ENCODE peak calls at places on chromosomes 4 and X, in seven cellular contexts. E, N, V, T, W, D and F are unnamed samples. For H3K9me3 and H3K27me3, the result is how much of the 10 kb centered on the place peaks cover.

GRCh38 chr4:99252746-99253145 is 33.7 kb upstream of the ADH6 start:
- DNase-seq in E (no peak), N (no peak), V (no peak), T (no peak), W (no peak), D (no peak), F (no peak)

GRCh38 chr4:76799718-76800117 is 98.2 kb downstream of the SOWAHB start:
- DNase-seq in E (no peak), N (no peak), V (no peak), T (no peak), W (no peak), D (no peak), F (no peak)

GRCh38 chr4:25142468-25142867 is 17.8 kb downstream of the SEPSECS start:
- DNase-seq in E (no peak), N (no peak), V (no peak), T (no peak), W (no peak), D (no peak), F (no peak)

GRCh38 chr4:148056879-148057278 is 325.0 kb downstream of the ARHGAP10 start:
- DNase-seq in E (no peak), N (no peak), V (peak), T (peak), W (peak), D (peak), F (peak)

GRCh38 chrX:108735680-108736508 is 469 bp downstream of the IRS4 start:
- DNase-seq in E (no peak), N (peak), V (no peak), T (peak), W (no peak), D (peak), F (no peak)

GRCh38 chrX:130084651-130085237 is 25.6 kb downstream of the ELF4 start:
- DNase-seq in E (no peak), N (no peak), V (no peak), T (no peak), W (no peak), D (no peak), F (no peak)

GRCh38 chr4:114659386-114660008 is 60.9 kb downstream of the UGT8 start:
- DNase-seq in E (no peak), N (peak), V (peak), T (peak), W (peak), D (peak), F (peak)

GRCh38 chrX:39726810-39727209 is 370.9 kb downstream of the BCOR start:
- DNase-seq in E (no peak), N (peak), V (no peak), T (no peak), W (no peak), D (no peak), F (no peak)

DNA sequence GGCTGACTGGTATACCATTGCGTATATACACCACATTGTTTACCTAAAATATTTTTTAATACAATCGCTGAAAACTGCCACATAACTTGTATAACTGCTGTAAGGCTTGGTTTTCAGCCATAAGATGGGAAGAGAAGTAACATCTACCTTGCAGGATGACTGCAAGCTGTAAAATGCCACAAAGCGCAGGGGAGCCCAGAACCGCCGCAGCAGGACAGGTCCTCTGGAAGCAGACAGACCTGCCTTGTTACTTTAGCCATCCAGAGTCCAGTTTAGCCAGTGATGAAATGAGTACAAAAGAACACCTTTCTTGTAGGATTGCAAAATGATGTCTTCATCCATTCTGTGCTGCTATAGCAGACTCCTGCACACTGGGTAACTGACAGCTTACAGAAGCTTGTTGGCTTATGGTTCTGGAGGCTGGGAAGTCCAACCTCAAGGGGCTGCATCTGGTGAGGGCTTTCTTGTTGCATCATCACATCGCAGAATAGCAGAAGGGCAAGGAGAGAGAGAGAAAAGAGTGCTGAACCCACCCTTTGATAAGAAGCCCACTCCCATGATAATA is 4.1 kb upstream of the CTBP1 start:
- DNase-seq in E (no peak), N (no peak), V (no peak), T (no peak), W (no peak), D (no peak), F (no peak)
- H3K9me3 ChIP-seq in E (under half), N (under half), V (under half), T (under half), W (under half), D (under half), F (under half)

DNA sequence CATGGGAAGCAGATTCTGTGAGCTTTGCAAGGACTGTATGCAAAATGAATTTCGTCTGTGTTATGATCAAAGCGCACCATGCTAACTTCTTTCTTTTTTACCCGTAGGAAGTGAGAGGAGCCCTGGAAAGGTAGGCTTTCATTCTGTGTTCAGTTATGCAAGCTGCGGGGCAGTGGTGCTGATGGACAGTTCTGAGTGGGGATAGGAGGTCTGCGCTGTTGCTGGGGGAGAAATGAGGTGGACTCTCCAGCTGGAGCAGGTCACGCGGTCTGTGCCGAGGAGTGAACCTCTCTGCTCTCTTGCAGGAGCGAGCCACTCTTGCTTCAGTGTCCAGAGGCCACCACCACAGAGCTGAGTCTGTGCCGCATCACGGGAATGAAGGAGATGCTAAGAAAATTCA is 4.5 kb downstream of the TRIML1 start:
- DNase-seq in E (no peak), N (no peak), V (no peak), T (no peak), W (no peak), D (no peak), F (no peak)
- H3K27me3 ChIP-seq in E (under half), N (under half), V (under half), T (under half), W (under half), D (under half), F (under half)

GRCh38 chr4:110632506-110633357 is 9.9 kb upstream of the PITX2 start:
- DNase-seq in E (no peak), N (no peak), V (no peak), T (peak), W (no peak), D (no peak), F (no peak)

GRCh38 chr4:110630621-110631402 is 7.9 kb upstream of the PITX2 start:
- DNase-seq in E (no peak), N (no peak), V (no peak), T (peak), W (no peak), D (no peak), F (no peak)

GRCh38 chr4:110629780-110630500 is 7.1 kb upstream of the PITX2 start:
- DNase-seq in E (no peak), N (no peak), V (no peak), T (no peak), W (no peak), D (no peak), F (no peak)

GRCh38 chr4:110633358-110634319 is 10.8 kb upstream of the PITX2 start:
- DNase-seq in E (no peak), N (no peak), V (no peak), T (peak), W (no peak), D (no peak), F (no peak)

GRCh38 chr4:110631582-110632505 is 9.0 kb upstream of the PITX2 start:
- DNase-seq in E (peak), N (peak), V (peak), T (peak), W (no peak), D (peak), F (no peak)
- H3K9me3 ChIP-seq in E (under half), N (under half), V (under half), T (under half), W (under half), D (under half), F (under half)

GRCh38 chrX:152819732-152820131 is 10.8 kb downstream of the CETN2 start:
- DNase-seq in E (no peak), N (no peak), V (no peak), T (no peak), W (no peak), D (no peak), F (no peak)

GRCh38 chrX:152814048-152814447 is 16.5 kb downstream of the CETN2 start:
- DNase-seq in E (no peak), N (no peak), V (no peak), T (no peak), W (no peak), D (no peak), F (no peak)

GRCh38 chrX:152819271-152819670 is 11.3 kb downstream of the CETN2 start:
- DNase-seq in E (no peak), N (no peak), V (no peak), T (no peak), W (no peak), D (no peak), F (no peak)

GRCh38 chrX:152813211-152813610 is 17.3 kb downstream of the CETN2 start:
- DNase-seq in E (no peak), N (no peak), V (no peak), T (no peak), W (no peak), D (no peak), F (no peak)

DNA sequence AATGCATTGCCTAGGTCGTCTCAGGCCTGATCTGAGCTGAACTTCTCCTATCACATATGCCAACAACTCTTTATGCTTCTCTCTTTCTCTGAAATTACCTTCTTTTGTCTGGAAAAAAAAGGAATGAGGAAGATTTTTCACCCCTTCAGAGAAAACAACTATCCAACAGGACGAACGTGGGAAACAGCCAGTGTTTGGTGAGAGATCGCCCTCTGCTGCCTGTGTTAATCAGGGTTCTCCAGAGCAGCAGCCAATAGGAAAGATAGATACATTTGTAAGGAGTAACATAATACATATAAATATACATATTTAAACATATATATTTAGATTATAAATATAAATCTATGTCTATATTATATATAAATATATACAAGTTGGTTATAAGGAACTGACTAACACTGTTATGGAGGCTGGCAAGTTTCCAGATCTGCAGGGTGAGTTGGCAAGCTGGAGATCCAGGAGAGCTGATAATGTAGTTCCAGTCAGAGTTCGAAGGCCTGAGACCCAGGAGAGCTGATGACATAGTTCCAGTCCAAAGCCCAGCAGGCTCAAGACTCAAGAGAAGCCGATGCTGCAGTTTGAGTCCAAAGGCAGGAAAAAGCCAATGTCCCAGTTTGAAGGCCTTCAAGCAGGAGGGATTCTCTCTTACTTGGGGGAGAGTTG is 13.3 kb downstream of the CETN2 start:
- DNase-seq in E (no peak), N (peak), V (no peak), T (peak), W (no peak), D (no peak), F (no peak)
- H3K27me3 ChIP-seq in E (under half), N (under half), V (under half), T (under half), W (under half), D (under half), F (under half)

GRCh38 chr4:56062527-56062926 is 113.8 kb downstream of the CEP135 start:
- DNase-seq in E (no peak), N (peak), V (no peak), T (no peak), W (no peak), D (no peak), F (no peak)

GRCh38 chr4:56067826-56068225 is 119.1 kb downstream of the CEP135 start:
- DNase-seq in E (no peak), N (no peak), V (no peak), T (no peak), W (no peak), D (no peak), F (no peak)

GRCh38 chr4:56066493-56066892 is 117.7 kb downstream of the CEP135 start:
- DNase-seq in E (no peak), N (no peak), V (no peak), T (no peak), W (no peak), D (no peak), F (no peak)
- H3K9me3 ChIP-seq in E (under half), N (under half), V (under half), T (under half), W (under half), D (under half), F (under half)